ENCODE peak calls at places on chromosome 20, in ten cellular contexts. N, I, C, F, J, Y, B, D, M and X are unnamed samples.

GRCh38 chr20:226958-227357 is at the start of gene DEFB129:
- DNase-seq in C (no peak), J (no peak), D (no peak), F (no peak), M (no peak), N (no peak), Y (no peak), B (no peak), I (no peak), X (no peak)

GRCh38 chr20:53883098-53883762 is 187.2 kb downstream of the BCAS1 start:
- DNase-seq in N (no peak), Y (no peak), D (peak; percentile 86), F (no peak), B (peak; percentile 83), M (no peak), I (no peak), J (no peak), C (no peak), X (no peak)

GRCh38 chr20:278181-278580 is 12.4 kb downstream of the C20orf96 start:
- DNase-seq in J (no peak), N (no peak), D (no peak), B (no peak), I (no peak), Y (no peak), C (peak; percentile 50), M (no peak), F (no peak), X (no peak)

GRCh38 chr20:7214081-7214740 is 446.7 kb downstream of the BMP2 start:
- DNase-seq in F (no peak), Y (no peak), N (no peak), M (no peak), D (no peak), J (peak; percentile 54), B (no peak), I (no peak), C (no peak), X (no peak)

GRCh38 chr20:11229772-11230171 is 556.0 kb upstream of the JAG1 start:
- DNase-seq in I (no peak), N (peak; percentile 33), C (peak; percentile 84), F (peak; percentile 32), D (peak; percentile 99), B (peak; percentile 99), Y (peak; percentile 46), M (no peak), J (no peak), X (peak; percentile 24)

GRCh38 chr20:46021361-46022359 is 7.4 kb upstream of the SLC12A5 start:
- DNase-seq in Y (peak; percentile 95), J (peak; percentile 97), N (no peak), I (no peak), B (no peak), F (no peak), D (no peak), M (peak; percentile 69), C (no peak), X (no peak)

GRCh38 chr20:11921326-11921725 is 3.6 kb downstream of the BTBD3 start:
- DNase-seq in M (no peak), J (no peak), D (no peak), I (no peak), C (no peak), Y (no peak), B (no peak), F (no peak), N (no peak), X (no peak)

GRCh38 chr20:50655325-50655880 is 35.9 kb downstream of the RIPOR3 start:
- DNase-seq in I (no peak), J (no peak), C (peak; percentile 79), N (peak; percentile 78), B (no peak), M (no peak), D (peak; percentile 88), F (peak; percentile 93), Y (no peak), X (no peak)

GRCh38 chr20:36585410-36586125 is 12.2 kb downstream of the TGIF2 start:
- DNase-seq in B (no peak), C (no peak), J (peak; percentile 97), N (no peak), Y (no peak), I (no peak), M (no peak), D (peak; percentile 20), F (no peak), X (no peak)

GRCh38 chr20:59398552-59399265 is 98.3 kb downstream of the EDN3 start:
- DNase-seq in D (no peak), B (no peak), I (no peak), Y (no peak), F (no peak), J (no peak), N (no peak), C (no peak), M (no peak), X (no peak)

GRCh38 chr20:62683136-62683535 is 25.5 kb upstream of the NTSR1 start:
- DNase-seq in N (no peak), B (no peak), F (no peak), C (no peak), D (no peak), Y (no peak), J (no peak), M (no peak), I (no peak), X (no peak)

GRCh38 chr20:36526521-36527011 is 14.8 kb upstream of the MYL9 start:
- DNase-seq in N (no peak), I (no peak), M (no peak), D (no peak), C (peak; percentile 51), F (no peak), Y (no peak), J (no peak), B (no peak), X (no peak)

GRCh38 chr20:4672948-4673347 is 48.8 kb upstream of the PRND start:
- DNase-seq in D (no peak), N (no peak), J (no peak), F (no peak), I (no peak), B (no peak), M (no peak), Y (no peak), C (no peak), X (no peak)

GRCh38 chr20:38418509-38419204 is 16.5 kb downstream of the SNHG17 start:
- DNase-seq in D (peak; percentile 40), N (peak; percentile 58), Y (no peak), I (no peak), C (no peak), M (no peak), B (no peak), J (no peak), F (no peak), X (no peak)

GRCh38 chr20:36465109-36466080 is 75.9 kb upstream of the MYL9 start:
- DNase-seq in M (peak; percentile 66), N (peak; percentile 43), C (peak; percentile 68), F (peak; percentile 80), D (peak; percentile 88), Y (no peak), B (peak; percentile 86), I (peak; percentile 21), J (peak; percentile 59), X (peak; percentile 60)

GRCh38 chr20:33664762-33665144 is 2.0 kb upstream of the ACTL10 start:
- DNase-seq in D (no peak), N (peak; percentile 7), Y (no peak), C (no peak), M (no peak), F (no peak), J (no peak), B (no peak), I (no peak), X (no peak)
- H3K4me3 ChIP-seq in D (no peak overlapping the region), N (no peak overlapping the region), Y (no peak overlapping the region), C (no peak overlapping the region), M (peak overlapping the region; percentile 88), F (no peak overlapping the region), J (no peak overlapping the region), B (no peak overlapping the region), I (no peak overlapping the region), X (no peak overlapping the region)

DNA sequence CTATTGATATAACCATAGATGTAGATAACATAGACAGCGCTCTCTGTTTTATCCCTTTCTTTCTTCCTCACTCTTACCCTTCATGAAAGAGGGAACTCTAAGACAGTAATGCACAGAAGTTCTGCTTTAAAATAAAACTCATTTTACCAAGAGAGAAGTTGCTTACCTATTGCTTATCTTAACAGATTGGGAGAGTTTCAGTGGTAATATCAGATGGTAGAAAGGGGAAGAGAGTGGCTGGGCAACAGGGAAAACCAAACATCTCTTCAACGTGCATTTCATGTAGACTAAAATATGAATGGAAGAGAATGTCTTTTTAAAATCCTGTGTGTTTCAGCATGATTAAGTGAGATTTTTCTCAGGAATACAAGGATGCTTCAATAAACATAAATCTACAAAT is 45.3 kb upstream of the SIRPG start:
- DNase-seq in Y (no peak), N (no peak), J (no peak), D (no peak), M (no peak), B (no peak), I (no peak), F (no peak), C (no peak), X (no peak)
- H3K27ac ChIP-seq in Y (no peak overlapping the region), N (no peak overlapping the region), J (no peak overlapping the region), D (no peak overlapping the region), M (no peak overlapping the region), B (no peak overlapping the region), I (no peak overlapping the region), F (no peak overlapping the region), C (no peak overlapping the region), X (no peak overlapping the region)

DNA sequence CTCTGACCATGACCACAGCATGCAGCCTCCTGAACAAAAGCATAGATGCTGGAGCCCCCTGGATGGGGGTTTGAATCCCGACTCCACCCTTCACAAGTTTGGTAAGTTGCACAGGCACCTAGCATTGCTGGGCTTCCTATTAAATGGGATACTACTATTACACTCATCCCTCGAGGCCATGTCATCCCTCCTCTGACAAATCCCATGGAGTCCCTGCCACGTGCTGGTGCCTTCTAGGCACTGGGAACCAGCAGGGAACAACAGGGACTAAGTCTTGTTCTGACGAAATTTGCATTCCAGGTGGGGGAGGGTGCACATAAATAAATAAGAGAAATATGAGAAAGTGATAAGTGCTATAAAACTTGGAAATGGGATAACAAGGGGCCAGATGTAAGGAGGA is 15.3 kb upstream of the SIRPA start:
- DNase-seq in M (no peak), J (no peak), F (no peak), N (no peak), I (no peak), D (peak; percentile 39), Y (no peak), C (no peak), B (no peak), X (no peak)
- H3K36me3 ChIP-seq in M (no peaks in the 10 kb centered on the region), J (no peaks in the 10 kb centered on the region), F (no peaks in the 10 kb centered on the region), N (no peaks in the 10 kb centered on the region), I (no peaks in the 10 kb centered on the region), D (no peaks in the 10 kb centered on the region), Y (no peaks in the 10 kb centered on the region), C (no peaks in the 10 kb centered on the region), B (no peaks in the 10 kb centered on the region), X (no peaks in the 10 kb centered on the region)

DNA sequence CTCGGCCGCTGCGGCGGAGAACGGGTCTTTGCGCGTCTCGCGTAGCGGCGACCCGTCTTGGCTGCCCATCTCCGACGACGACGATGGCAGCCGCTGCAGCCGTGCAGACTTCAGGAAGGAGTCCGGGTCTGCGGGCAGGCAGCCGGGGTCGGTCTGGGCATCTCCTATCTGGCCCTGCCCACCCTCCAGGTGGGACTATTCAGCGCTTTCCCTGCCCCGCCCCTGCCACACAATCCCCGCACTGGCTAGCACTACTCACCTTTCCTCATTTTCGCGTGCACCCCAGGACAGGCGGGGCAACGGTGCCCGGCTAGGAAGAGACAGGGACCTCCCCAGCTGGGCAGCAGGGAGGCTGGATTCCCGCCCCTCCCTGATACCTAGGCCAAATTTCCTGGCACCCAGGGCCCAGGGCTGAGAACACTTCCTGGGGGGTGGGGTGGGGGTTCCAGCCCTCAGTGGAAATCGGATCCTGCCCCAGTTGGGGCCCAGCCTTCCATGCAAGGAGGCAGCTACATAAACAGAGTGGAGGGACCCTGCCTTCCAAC is 9.2 kb downstream of the GGT7 start:
- DNase-seq in C (no peak), J (peak; percentile 57), B (no peak), Y (no peak), I (no peak), F (no peak), D (no peak), N (no peak), M (no peak), X (no peak)
- H3K4me3 ChIP-seq in C (no peak overlapping the region), J (peak overlapping the region; percentile 53), B (no peak overlapping the region), Y (no peak overlapping the region), I (no peak overlapping the region), F (no peak overlapping the region), D (no peak overlapping the region), N (no peak overlapping the region), M (no peak overlapping the region), X (no peak overlapping the region)